ENCODE peak calls at places on chromosomes 11 and 22, in seven cellular contexts. H is glutamatergic neuron, X is A549, F is mammary epithelial cell, J is GM23338, B is GM12865, G is AG04450. L is an unnamed sample.

GRCh38 chr11:121810291-121810690 is 305.7 kb downstream of the BLID start:
- DNase-seq in H (no peak), X (no peak), F (peak), J (no peak), B (no peak), G (peak), L (no peak)

GRCh38 chr22:30637701-30638114 is 2.1 kb downstream of the SLC35E4 start:
- DNase-seq in H (no peak), X (no peak), F (peak), J (no peak), B (no peak), G (no peak), L (no peak)

GRCh38 chr22:46149998-46150549 is at the start of gene PPARA:
- DNase-seq in H (peak), X (peak), F (peak), J (peak), B (peak), G (peak), L (peak)

GRCh38 chr11:29389793-29390192 is 627.0 kb downstream of the KCNA4 start:
- DNase-seq in H (no peak), X (no peak), F (no peak), J (no peak), B (no peak), G (no peak), L (no peak)

GRCh38 chr11:59173964-59174663 is 2.2 kb downstream of the DTX4 start:
- DNase-seq in H (no peak), X (no peak), F (peak), J (peak), B (peak), G (no peak), L (peak)

GRCh38 chr11:44627911-44628729 is 62.7 kb downstream of the CD82 start:
- DNase-seq in H (no peak), X (no peak), F (no peak), J (no peak), B (peak), G (no peak), L (peak)

GRCh38 chr11:57321996-57322880 is 2.5 kb downstream of the TNKS1BP1 start:
- DNase-seq in H (peak), X (peak), F (peak), J (peak), B (no peak), G (peak), L (peak)

GRCh38 chr11:86460461-86461404 is 86.0 kb downstream of the CCDC81 start:
- DNase-seq in H (no peak), X (no peak), F (no peak), J (no peak), B (no peak), G (no peak), L (no peak)

GRCh38 chr11:32705309-32706033 is 89.0 kb downstream of the CCDC73 start:
- DNase-seq in H (no peak), X (no peak), F (no peak), J (no peak), B (no peak), G (no peak), L (no peak)

GRCh38 chr11:13440100-13440855 is 22.7 kb downstream of the BTBD10 start:
- DNase-seq in H (no peak), X (peak), F (peak), J (peak), B (no peak), G (peak), L (no peak)

GRCh38 chr11:48055292-48056132 is 75.2 kb downstream of the PTPRJ start:
- DNase-seq in H (no peak), X (no peak), F (peak), J (peak), B (peak), G (no peak), L (no peak)

GRCh38 chr22:50293441-50294318 is 13.8 kb downstream of the PLXNB2 start:
- DNase-seq in H (no peak), X (no peak), F (peak), J (peak), B (peak), G (no peak), L (no peak)

GRCh38 chr11:134755535-134755934 is 343.5 kb upstream of the B3GAT1 start:
- DNase-seq in H (no peak), X (no peak), F (no peak), J (no peak), B (no peak), G (no peak), L (no peak)

GRCh38 chr22:44378380-44378779 is 65.6 kb upstream of the SHISAL1 start:
- DNase-seq in H (no peak), X (no peak), F (no peak), J (no peak), B (no peak), G (no peak), L (no peak)

GRCh38 chr22:21688341-21688705 is 22.5 kb downstream of the PPIL2 start:
- DNase-seq in H (no peak), X (no peak), F (no peak), J (no peak), B (no peak), G (no peak), L (no peak)

GRCh38 chr11:38156495-38157146 is 1558.6 kb upstream of the RAG2 start:
- DNase-seq in H (no peak), X (no peak), F (no peak), J (no peak), B (no peak), G (no peak), L (no peak)

GRCh38 chr22:46445771-46446485 is 91.5 kb downstream of the CELSR1 start:
- DNase-seq in H (no peak), X (no peak), F (no peak), J (no peak), B (no peak), G (no peak), L (no peak)

GRCh38 chr11:4030197-4030596 is 64.4 kb upstream of the RRM1 start:
- DNase-seq in H (no peak), X (no peak), F (no peak), J (no peak), B (no peak), G (no peak), L (no peak)

DNA sequence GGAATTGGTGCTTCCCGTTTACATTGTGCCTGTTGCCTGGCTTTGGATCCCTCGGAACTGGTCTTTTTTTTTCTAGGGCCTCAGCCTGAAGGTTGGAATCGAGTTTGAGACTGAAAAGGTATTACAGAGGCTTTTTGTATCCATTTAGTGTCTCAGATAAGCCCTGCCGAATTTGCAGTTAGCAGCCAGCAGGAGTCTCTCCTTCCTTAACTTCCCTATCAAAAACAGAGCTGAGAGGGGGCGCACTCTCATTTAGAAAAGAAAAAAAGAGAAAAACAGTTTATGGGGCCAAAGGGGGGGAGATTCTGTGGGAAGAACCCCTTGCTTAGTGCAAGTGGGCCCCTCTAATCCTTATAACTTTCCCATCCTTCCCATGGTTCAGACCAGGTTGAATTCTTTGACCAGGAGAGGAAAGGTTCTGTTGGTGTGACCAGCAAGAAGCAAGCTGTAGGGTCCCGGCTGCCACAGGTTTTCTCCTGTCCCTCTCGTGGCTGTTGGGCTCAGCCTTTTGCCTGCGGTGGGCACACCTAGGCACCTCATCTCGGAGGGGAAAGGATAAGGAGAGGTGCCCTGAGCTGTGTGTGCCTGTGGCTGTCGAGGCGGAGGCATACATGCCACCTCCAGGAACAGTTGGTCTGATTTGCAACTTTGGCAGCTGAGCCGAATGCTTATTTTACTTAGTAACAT is 565.1 kb upstream of the CNTN5 start:
- DNase-seq in H (no peak), X (no peak), F (no peak), J (peak), B (no peak), G (no peak), L (no peak)
- TF ChIP-seq CTCF in H (no peak), X (no peak), F (no peak), J (peak), B (no peak), G (no peak), L (no peak)

GRCh38 chr11:127003260-127003981 is 2.9 kb upstream of the KIRREL3 start:
- DNase-seq in H (peak), X (peak), F (peak), J (peak), B (peak), G (no peak), L (peak)
- TF ChIP-seq CTCF in H (peak), X (peak), F (peak), J (peak), B (peak), G (peak), L (peak)

GRCh38 chr11:64341851-64342791 is 2.1 kb downstream of the CCDC88B start:
- DNase-seq in H (peak), X (peak), F (peak), J (peak), B (peak), G (peak), L (peak)
- TF ChIP-seq CTCF in H (peak), X (peak), F (peak), J (no peak), B (peak), G (peak), L (peak)

GRCh38 chr11:46391578-46392420 is at the start of gene CHRM4:
- DNase-seq in H (peak), X (peak), F (peak), J (peak), B (no peak), G (no peak), L (peak)
- TF ChIP-seq CTCF in H (peak), X (peak), F (peak), J (peak), B (peak), G (peak), L (peak)

L was measured in GM13977.